ENCODE peak calls at places on chromosome 7, in eight cellular contexts. One of them, this sample, is unnamed.
A peak's percentile ranks its signal among the peaks of the same experiment; 100 is the strongest.

GRCh38 chr7:130897515-130898419 is 163.8 kb upstream of the KLF14 start:
- DNase-seq in RWPE2: no peak
- DNase-seq in endothelial cell of umbilical vein: no peak
- DNase-seq in heart right ventricle: no peak
- DNase-seq in mammary epithelial cell: no peak
- DNase-seq in hepatocyte: no peak
- DNase-seq in ovary: no peak
- DNase-seq in pancreas: no peak
- DNase-seq in this sample: no peak

GRCh38 chr7:34087892-34088891 is 182.9 kb downstream of the BMPER start:
- DNase-seq in hepatocyte: peak; percentile 58
- DNase-seq in pancreas: no peak
- DNase-seq in heart right ventricle: no peak
- DNase-seq in RWPE2: no peak
- DNase-seq in endothelial cell of umbilical vein: peak; percentile 40
- DNase-seq in ovary: no peak
- DNase-seq in mammary epithelial cell: peak; percentile 35
- DNase-seq in this sample: no peak

GRCh38 chr7:11228515-11228914 is 254.8 kb downstream of the PHF14 start:
- DNase-seq in hepatocyte: no peak
- DNase-seq in heart right ventricle: peak; percentile 55
- DNase-seq in endothelial cell of umbilical vein: no peak
- DNase-seq in pancreas: no peak
- DNase-seq in mammary epithelial cell: no peak
- DNase-seq in RWPE2: no peak
- DNase-seq in ovary: peak; percentile 79
- DNase-seq in this sample: peak; percentile 80

GRCh38 chr7:115229401-115230083 is 307.6 kb downstream of the MDFIC start:
- DNase-seq in mammary epithelial cell: no peak
- DNase-seq in pancreas: no peak
- DNase-seq in ovary: no peak
- DNase-seq in endothelial cell of umbilical vein: no peak
- DNase-seq in hepatocyte: no peak
- DNase-seq in heart right ventricle: no peak
- DNase-seq in RWPE2: no peak
- DNase-seq in this sample: no peak

GRCh38 chr7:82445226-82445625 is 1.6 kb upstream of the CACNA2D1 start:
- DNase-seq in heart right ventricle: no peak
- DNase-seq in mammary epithelial cell: no peak
- DNase-seq in hepatocyte: no peak
- DNase-seq in pancreas: no peak
- DNase-seq in endothelial cell of umbilical vein: no peak
- DNase-seq in ovary: no peak
- DNase-seq in RWPE2: no peak
- DNase-seq in this sample: no peak

GRCh38 chr7:139560199-139560598 is 36.7 kb downstream of the CLEC2L start:
- DNase-seq in hepatocyte: no peak
- DNase-seq in RWPE2: no peak
- DNase-seq in ovary: no peak
- DNase-seq in mammary epithelial cell: no peak
- DNase-seq in endothelial cell of umbilical vein: no peak
- DNase-seq in heart right ventricle: no peak
- DNase-seq in pancreas: no peak
- DNase-seq in this sample: no peak

GRCh38 chr7:150755473-150756099 is 18.4 kb downstream of the GIMAP5 start:
- DNase-seq in hepatocyte: no peak
- DNase-seq in RWPE2: no peak
- DNase-seq in pancreas: no peak
- DNase-seq in ovary: no peak
- DNase-seq in endothelial cell of umbilical vein: peak; percentile 94
- DNase-seq in heart right ventricle: peak; percentile 60
- DNase-seq in mammary epithelial cell: peak; percentile 11
- DNase-seq in this sample: no peak

GRCh38 chr7:103866919-103867318 is 122.5 kb downstream of the RELN start:
- DNase-seq in RWPE2: no peak
- DNase-seq in hepatocyte: no peak
- DNase-seq in ovary: no peak
- DNase-seq in mammary epithelial cell: no peak
- DNase-seq in pancreas: no peak
- DNase-seq in endothelial cell of umbilical vein: no peak
- DNase-seq in heart right ventricle: no peak
- DNase-seq in this sample: no peak

GRCh38 chr7:40014376-40014775 is 64.3 kb downstream of the CDK13 start:
- DNase-seq in heart right ventricle: no peak
- DNase-seq in ovary: no peak
- DNase-seq in hepatocyte: no peak
- DNase-seq in RWPE2: no peak
- DNase-seq in pancreas: no peak
- DNase-seq in endothelial cell of umbilical vein: no peak
- DNase-seq in mammary epithelial cell: no peak
- DNase-seq in this sample: no peak

GRCh38 chr7:88546808-88547207 is 212.7 kb upstream of the ZNF804B start:
- DNase-seq in mammary epithelial cell: peak; percentile 39
- DNase-seq in heart right ventricle: no peak
- DNase-seq in pancreas: peak; percentile 28
- DNase-seq in ovary: no peak
- DNase-seq in hepatocyte: peak; percentile 15
- DNase-seq in endothelial cell of umbilical vein: peak; percentile 68
- DNase-seq in RWPE2: no peak
- DNase-seq in this sample: no peak

GRCh38 chr7:94431620-94432295 is 37.1 kb downstream of the COL1A2 start:
- DNase-seq in heart right ventricle: no peak
- DNase-seq in endothelial cell of umbilical vein: no peak
- DNase-seq in ovary: no peak
- DNase-seq in mammary epithelial cell: no peak
- DNase-seq in pancreas: no peak
- DNase-seq in RWPE2: no peak
- DNase-seq in hepatocyte: no peak
- DNase-seq in this sample: no peak

GRCh38 chr7:87984088-87984487 is 50.0 kb downstream of the ADAM22 start:
- DNase-seq in pancreas: no peak
- DNase-seq in RWPE2: no peak
- DNase-seq in endothelial cell of umbilical vein: no peak
- DNase-seq in mammary epithelial cell: no peak
- DNase-seq in hepatocyte: no peak
- DNase-seq in ovary: no peak
- DNase-seq in heart right ventricle: no peak
- DNase-seq in this sample: no peak

GRCh38 chr7:142030294-142030693 is 34.6 kb downstream of the MGAM start:
- DNase-seq in ovary: no peak
- DNase-seq in endothelial cell of umbilical vein: no peak
- DNase-seq in pancreas: no peak
- DNase-seq in heart right ventricle: no peak
- DNase-seq in hepatocyte: no peak
- DNase-seq in mammary epithelial cell: peak; percentile 70
- DNase-seq in RWPE2: no peak
- DNase-seq in this sample: no peak

GRCh38 chr7:70568674-70569334 is 563.1 kb upstream of the GALNT17 start:
- DNase-seq in heart right ventricle: peak; percentile 31
- DNase-seq in mammary epithelial cell: no peak
- DNase-seq in endothelial cell of umbilical vein: no peak
- DNase-seq in pancreas: peak; percentile 54
- DNase-seq in ovary: no peak
- DNase-seq in RWPE2: no peak
- DNase-seq in hepatocyte: peak; percentile 35
- DNase-seq in this sample: peak; percentile 86
- TF ChIP-seq CTCF in heart right ventricle: no peak
- TF ChIP-seq CTCF in mammary epithelial cell: no peak
- TF ChIP-seq CTCF in endothelial cell of umbilical vein: no peak
- TF ChIP-seq CTCF in pancreas: no peak
- TF ChIP-seq CTCF in ovary: no peak
- TF ChIP-seq CTCF in RWPE2: no peak
- TF ChIP-seq CTCF in hepatocyte: no peak
- TF ChIP-seq CTCF in this sample: no peak

GRCh38 chr7:44738031-44738730 is 10.5 kb upstream of the ZMIZ2 start:
- DNase-seq in ovary: no peak
- DNase-seq in mammary epithelial cell: no peak
- DNase-seq in RWPE2: no peak
- DNase-seq in pancreas: no peak
- DNase-seq in hepatocyte: no peak
- DNase-seq in endothelial cell of umbilical vein: no peak
- DNase-seq in heart right ventricle: no peak
- DNase-seq in this sample: no peak

GRCh38 chr7:44736896-44737295 is 11.8 kb upstream of the ZMIZ2 start:
- DNase-seq in hepatocyte: no peak
- DNase-seq in pancreas: no peak
- DNase-seq in RWPE2: no peak
- DNase-seq in mammary epithelial cell: no peak
- DNase-seq in endothelial cell of umbilical vein: no peak
- DNase-seq in heart right ventricle: no peak
- DNase-seq in ovary: no peak
- DNase-seq in this sample: no peak

GRCh38 chr7:44729949-44730590 is 18.6 kb upstream of the ZMIZ2 start:
- DNase-seq in endothelial cell of umbilical vein: no peak
- DNase-seq in mammary epithelial cell: no peak
- DNase-seq in ovary: no peak
- DNase-seq in heart right ventricle: no peak
- DNase-seq in pancreas: no peak
- DNase-seq in hepatocyte: no peak
- DNase-seq in RWPE2: no peak
- DNase-seq in this sample: no peak

GRCh38 chr7:44735403-44736165 is 13.1 kb upstream of the ZMIZ2 start:
- DNase-seq in hepatocyte: no peak
- DNase-seq in endothelial cell of umbilical vein: peak; percentile 92
- DNase-seq in heart right ventricle: no peak
- DNase-seq in ovary: no peak
- DNase-seq in mammary epithelial cell: peak; percentile 97
- DNase-seq in pancreas: no peak
- DNase-seq in RWPE2: no peak
- DNase-seq in this sample: no peak

DNA sequence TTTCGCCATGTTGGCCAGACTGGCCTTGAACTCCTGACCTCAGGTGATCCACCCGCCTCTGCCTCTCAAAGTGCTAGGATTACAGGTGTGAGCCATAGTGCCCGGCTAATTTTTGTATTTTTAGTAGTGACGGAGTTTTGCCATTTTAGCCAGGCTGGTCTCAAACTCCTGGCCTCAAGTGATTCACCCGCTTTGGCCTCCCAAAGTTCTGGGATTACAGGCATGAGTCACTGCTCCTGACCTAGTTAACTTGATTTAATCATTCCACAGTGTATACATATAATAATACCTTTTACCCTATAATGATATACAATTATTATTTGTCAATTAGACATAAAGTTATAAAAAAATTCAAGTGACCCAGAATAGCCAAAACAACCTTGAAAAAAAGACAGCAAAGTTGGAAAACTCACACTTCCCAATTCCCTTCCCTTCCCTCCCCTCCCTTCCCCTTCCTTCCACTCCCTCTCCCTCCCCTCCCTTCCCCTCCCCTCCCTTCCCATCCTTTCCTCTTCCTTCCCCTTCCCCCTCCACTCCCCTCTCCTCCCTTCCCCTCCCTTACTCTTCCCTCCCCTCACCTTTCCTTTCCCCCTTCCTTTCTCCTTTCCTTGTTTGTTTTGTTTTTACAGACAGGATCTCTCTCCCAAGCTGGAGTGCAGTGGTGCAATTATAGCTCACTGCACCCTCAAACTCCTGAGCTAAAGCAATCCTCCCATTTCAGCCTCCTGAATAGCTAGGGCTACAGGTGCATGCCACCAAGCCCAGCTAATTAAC is 14.8 kb upstream of the ZMIZ2 start:
- DNase-seq in ovary: no peak
- DNase-seq in pancreas: no peak
- DNase-seq in mammary epithelial cell: peak; percentile 80
- DNase-seq in heart right ventricle: no peak
- DNase-seq in endothelial cell of umbilical vein: peak; percentile 45
- DNase-seq in RWPE2: peak; percentile 72
- DNase-seq in hepatocyte: no peak
- DNase-seq in this sample: peak; percentile 52
- H3K27ac ChIP-seq in ovary: no peak overlapping the region
- H3K27ac ChIP-seq in pancreas: no peak overlapping the region
- H3K27ac ChIP-seq in mammary epithelial cell: peak overlapping the region; percentile 47
- H3K27ac ChIP-seq in heart right ventricle: no peak overlapping the region
- H3K27ac ChIP-seq in endothelial cell of umbilical vein: peak overlapping the region; percentile 100
- H3K27ac ChIP-seq in RWPE2: peak overlapping the region; percentile 98
- H3K27ac ChIP-seq in hepatocyte: no peak overlapping the region
- H3K27ac ChIP-seq in this sample: no peak overlapping the region

GRCh38 chr7:22725585-22725984 is 1.4 kb upstream of the IL6 start:
- DNase-seq in heart right ventricle: no peak
- DNase-seq in ovary: no peak
- DNase-seq in mammary epithelial cell: no peak
- DNase-seq in RWPE2: no peak
- DNase-seq in hepatocyte: no peak
- DNase-seq in pancreas: no peak
- DNase-seq in endothelial cell of umbilical vein: no peak
- DNase-seq in this sample: no peak

GRCh38 chr7:22723171-22723601 is 3.8 kb upstream of the IL6 start:
- DNase-seq in RWPE2: no peak
- DNase-seq in heart right ventricle: peak; percentile 84
- DNase-seq in endothelial cell of umbilical vein: peak; percentile 63
- DNase-seq in hepatocyte: peak; percentile 34
- DNase-seq in ovary: peak; percentile 34
- DNase-seq in pancreas: no peak
- DNase-seq in mammary epithelial cell: no peak
- DNase-seq in this sample: peak; percentile 71

GRCh38 chr7:22726345-22726848 is 603 bp upstream of the IL6 start:
- DNase-seq in ovary: peak; percentile 43
- DNase-seq in mammary epithelial cell: peak; percentile 77
- DNase-seq in heart right ventricle: peak; percentile 42
- DNase-seq in RWPE2: peak; percentile 69
- DNase-seq in endothelial cell of umbilical vein: peak; percentile 84
- DNase-seq in pancreas: peak; percentile 24
- DNase-seq in hepatocyte: peak; percentile 81
- DNase-seq in this sample: peak; percentile 61

GRCh38 chr7:22723642-22724041 is 3.4 kb upstream of the IL6 start:
- DNase-seq in endothelial cell of umbilical vein: no peak
- DNase-seq in hepatocyte: no peak
- DNase-seq in pancreas: no peak
- DNase-seq in RWPE2: no peak
- DNase-seq in mammary epithelial cell: no peak
- DNase-seq in ovary: no peak
- DNase-seq in heart right ventricle: no peak
- DNase-seq in this sample: no peak

GRCh38 chr7:22724861-22725260 is 2.1 kb upstream of the IL6 start:
- DNase-seq in mammary epithelial cell: no peak
- DNase-seq in heart right ventricle: no peak
- DNase-seq in ovary: no peak
- DNase-seq in hepatocyte: no peak
- DNase-seq in endothelial cell of umbilical vein: no peak
- DNase-seq in RWPE2: no peak
- DNase-seq in pancreas: no peak
- DNase-seq in this sample: no peak
- H3K4me1 ChIP-seq in mammary epithelial cell: peaks cover 31% of the 10 kb centered on the region
- H3K4me1 ChIP-seq in heart right ventricle: peaks cover 26% of the 10 kb centered on the region
- H3K4me1 ChIP-seq in ovary: no peaks in the 10 kb centered on the region
- H3K4me1 ChIP-seq in hepatocyte: peaks cover 9% of the 10 kb centered on the region
- H3K4me1 ChIP-seq in endothelial cell of umbilical vein: peaks cover 48% of the 10 kb centered on the region
- H3K4me1 ChIP-seq in RWPE2: peaks cover 27% of the 10 kb centered on the region
- H3K4me1 ChIP-seq in pancreas: no peaks in the 10 kb centered on the region
- H3K4me1 ChIP-seq in this sample: peaks cover 4% of the 10 kb centered on the region

DNA sequence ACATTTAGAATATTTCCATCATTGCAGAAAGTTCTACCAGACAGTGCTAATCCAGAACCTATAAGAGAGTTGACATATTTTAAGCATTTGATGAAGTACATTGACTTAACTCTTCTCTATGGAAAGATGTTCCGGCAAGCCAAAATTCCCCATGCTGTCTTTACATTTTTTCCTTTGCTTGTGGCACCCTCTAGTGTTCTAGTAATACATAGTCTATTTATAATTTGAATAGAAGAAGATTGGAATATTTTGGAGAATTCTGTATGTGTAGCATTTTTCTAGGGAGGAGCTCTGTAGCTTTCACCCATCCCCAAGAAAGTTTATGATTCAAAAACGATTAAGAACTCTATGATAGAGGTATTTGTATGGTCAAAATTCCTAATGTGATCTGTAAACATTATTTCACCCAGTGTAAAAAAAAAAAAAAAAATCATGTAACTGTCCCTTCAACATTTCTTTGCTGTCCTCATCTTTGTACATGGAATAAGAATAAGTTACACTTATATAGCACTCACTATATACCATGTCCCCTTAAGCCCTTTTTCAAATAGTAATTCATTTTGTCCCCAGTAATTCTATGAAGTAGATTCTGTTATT is 33.2 kb downstream of the NRF1 start:
- DNase-seq in hepatocyte: peak; percentile 53
- DNase-seq in endothelial cell of umbilical vein: peak; percentile 66
- DNase-seq in RWPE2: no peak
- DNase-seq in pancreas: no peak
- DNase-seq in mammary epithelial cell: peak; percentile 35
- DNase-seq in heart right ventricle: no peak
- DNase-seq in ovary: no peak
- DNase-seq in this sample: no peak
- TF ChIP-seq CTCF in hepatocyte: peak; percentile 62
- TF ChIP-seq CTCF in endothelial cell of umbilical vein: peak; percentile 15
- TF ChIP-seq CTCF in RWPE2: peak; percentile 76
- TF ChIP-seq CTCF in pancreas: no peak
- TF ChIP-seq CTCF in mammary epithelial cell: peak; percentile 54
- TF ChIP-seq CTCF in heart right ventricle: peak; percentile 67
- TF ChIP-seq CTCF in ovary: peak; percentile 18
- TF ChIP-seq CTCF in this sample: peak; percentile 55

This sample was measured in adrenal gland.